ENCODE peak calls at places on chromosomes 12 and 14, in six cellular contexts. One of them, this sample, is unnamed.
A peak's percentile ranks its signal among the peaks of the same experiment; 100 is the strongest.

GRCh38 chr14:52032196-52032865 is 36.5 kb downstream of the NID2 start:
- DNase-seq in effector CD8-positive, alpha-beta T cell: no peak
- DNase-seq in stimulated activated CD8-positive, alpha-beta memory T cell treated with anti-CD3 and anti-CD28 coated beads, Interleukin-4, amount 100 ng/mL, for 48 hours: no peak
- DNase-seq in cerebellum: no peak
- DNase-seq in AG08395: peak; percentile 46
- DNase-seq in GM20000: no peak
- DNase-seq in this sample: no peak

GRCh38 chr12:87670448-87670847 is 358.8 kb downstream of the C12orf50 start:
- DNase-seq in effector CD8-positive, alpha-beta T cell: no peak
- DNase-seq in stimulated activated CD8-positive, alpha-beta memory T cell treated with anti-CD3 and anti-CD28 coated beads, Interleukin-4, amount 100 ng/mL, for 48 hours: no peak
- DNase-seq in cerebellum: no peak
- DNase-seq in AG08395: no peak
- DNase-seq in GM20000: no peak
- DNase-seq in this sample: no peak

GRCh38 chr14:67881225-67881624 is 61.6 kb downstream of the RAD51B start:
- DNase-seq in effector CD8-positive, alpha-beta T cell: no peak
- DNase-seq in stimulated activated CD8-positive, alpha-beta memory T cell treated with anti-CD3 and anti-CD28 coated beads, Interleukin-4, amount 100 ng/mL, for 48 hours: no peak
- DNase-seq in cerebellum: no peak
- DNase-seq in AG08395: no peak
- DNase-seq in GM20000: peak; percentile 51
- DNase-seq in this sample: no peak

GRCh38 chr12:100473716-100474150 is at the start of gene NR1H4:
- DNase-seq in effector CD8-positive, alpha-beta T cell: no peak
- DNase-seq in stimulated activated CD8-positive, alpha-beta memory T cell treated with anti-CD3 and anti-CD28 coated beads, Interleukin-4, amount 100 ng/mL, for 48 hours: no peak
- DNase-seq in cerebellum: no peak
- DNase-seq in AG08395: peak; percentile 4
- DNase-seq in GM20000: no peak
- DNase-seq in this sample: no peak

GRCh38 chr12:5954661-5955060 is 9.6 kb upstream of the ANO2 start:
- DNase-seq in effector CD8-positive, alpha-beta T cell: no peak
- DNase-seq in stimulated activated CD8-positive, alpha-beta memory T cell treated with anti-CD3 and anti-CD28 coated beads, Interleukin-4, amount 100 ng/mL, for 48 hours: no peak
- DNase-seq in cerebellum: no peak
- DNase-seq in AG08395: no peak
- DNase-seq in GM20000: no peak
- DNase-seq in this sample: no peak

GRCh38 chr12:98485792-98486347 is 29.5 kb upstream of the TMPO start:
- DNase-seq in effector CD8-positive, alpha-beta T cell: no peak
- DNase-seq in stimulated activated CD8-positive, alpha-beta memory T cell treated with anti-CD3 and anti-CD28 coated beads, Interleukin-4, amount 100 ng/mL, for 48 hours: no peak
- DNase-seq in cerebellum: no peak
- DNase-seq in AG08395: no peak
- DNase-seq in GM20000: no peak
- DNase-seq in this sample: no peak

GRCh38 chr14:59148334-59148900 is 40.0 kb upstream of the DAAM1 start:
- DNase-seq in effector CD8-positive, alpha-beta T cell: no peak
- DNase-seq in stimulated activated CD8-positive, alpha-beta memory T cell treated with anti-CD3 and anti-CD28 coated beads, Interleukin-4, amount 100 ng/mL, for 48 hours: no peak
- DNase-seq in cerebellum: no peak
- DNase-seq in AG08395: no peak
- DNase-seq in GM20000: peak; percentile 11
- DNase-seq in this sample: no peak

GRCh38 chr12:18411453-18411852 is 150.1 kb downstream of the PIK3C2G start:
- DNase-seq in effector CD8-positive, alpha-beta T cell: no peak
- DNase-seq in stimulated activated CD8-positive, alpha-beta memory T cell treated with anti-CD3 and anti-CD28 coated beads, Interleukin-4, amount 100 ng/mL, for 48 hours: no peak
- DNase-seq in cerebellum: no peak
- DNase-seq in AG08395: no peak
- DNase-seq in GM20000: no peak
- DNase-seq in this sample: no peak

GRCh38 chr12:78447373-78447772 is 417.2 kb upstream of the SYT1 start:
- DNase-seq in effector CD8-positive, alpha-beta T cell: no peak
- DNase-seq in stimulated activated CD8-positive, alpha-beta memory T cell treated with anti-CD3 and anti-CD28 coated beads, Interleukin-4, amount 100 ng/mL, for 48 hours: no peak
- DNase-seq in cerebellum: no peak
- DNase-seq in AG08395: no peak
- DNase-seq in GM20000: no peak
- DNase-seq in this sample: no peak

GRCh38 chr14:89282191-89282590 is 134.8 kb downstream of the FOXN3 start:
- DNase-seq in effector CD8-positive, alpha-beta T cell: no peak
- DNase-seq in stimulated activated CD8-positive, alpha-beta memory T cell treated with anti-CD3 and anti-CD28 coated beads, Interleukin-4, amount 100 ng/mL, for 48 hours: no peak
- DNase-seq in cerebellum: peak; percentile 36
- DNase-seq in AG08395: no peak
- DNase-seq in GM20000: no peak
- DNase-seq in this sample: no peak

GRCh38 chr12:6201199-6201608 is 1.0 kb downstream of the CD9 start:
- DNase-seq in effector CD8-positive, alpha-beta T cell: no peak
- DNase-seq in stimulated activated CD8-positive, alpha-beta memory T cell treated with anti-CD3 and anti-CD28 coated beads, Interleukin-4, amount 100 ng/mL, for 48 hours: no peak
- DNase-seq in cerebellum: no peak
- DNase-seq in AG08395: no peak
- DNase-seq in GM20000: no peak
- DNase-seq in this sample: no peak

GRCh38 chr14:102469261-102469660 is 40.3 kb downstream of the ANKRD9 start:
- DNase-seq in effector CD8-positive, alpha-beta T cell: no peak
- DNase-seq in stimulated activated CD8-positive, alpha-beta memory T cell treated with anti-CD3 and anti-CD28 coated beads, Interleukin-4, amount 100 ng/mL, for 48 hours: no peak
- DNase-seq in cerebellum: no peak
- DNase-seq in AG08395: no peak
- DNase-seq in GM20000: no peak
- DNase-seq in this sample: no peak

GRCh38 chr14:105883066-105884005 is 357.0 kb downstream of the TMEM121 start:
- DNase-seq in effector CD8-positive, alpha-beta T cell: no peak
- DNase-seq in stimulated activated CD8-positive, alpha-beta memory T cell treated with anti-CD3 and anti-CD28 coated beads, Interleukin-4, amount 100 ng/mL, for 48 hours: peak; percentile 13
- DNase-seq in cerebellum: no peak
- DNase-seq in AG08395: no peak
- DNase-seq in GM20000: no peak
- DNase-seq in this sample: no peak

GRCh38 chr12:49664591-49665146 is 41.3 kb downstream of the PRPF40B start:
- DNase-seq in effector CD8-positive, alpha-beta T cell: no peak
- DNase-seq in stimulated activated CD8-positive, alpha-beta memory T cell treated with anti-CD3 and anti-CD28 coated beads, Interleukin-4, amount 100 ng/mL, for 48 hours: no peak
- DNase-seq in cerebellum: no peak
- DNase-seq in AG08395: no peak
- DNase-seq in GM20000: peak; percentile 67
- DNase-seq in this sample: no peak

GRCh38 chr12:52057958-52058576 is 6.8 kb downstream of the NR4A1 start:
- DNase-seq in effector CD8-positive, alpha-beta T cell: no peak
- DNase-seq in stimulated activated CD8-positive, alpha-beta memory T cell treated with anti-CD3 and anti-CD28 coated beads, Interleukin-4, amount 100 ng/mL, for 48 hours: no peak
- DNase-seq in cerebellum: no peak
- DNase-seq in AG08395: no peak
- DNase-seq in GM20000: no peak
- DNase-seq in this sample: no peak

GRCh38 chr12:28550757-28551381 is 360.6 kb downstream of the CCDC91 start:
- DNase-seq in effector CD8-positive, alpha-beta T cell: no peak
- DNase-seq in stimulated activated CD8-positive, alpha-beta memory T cell treated with anti-CD3 and anti-CD28 coated beads, Interleukin-4, amount 100 ng/mL, for 48 hours: no peak
- DNase-seq in cerebellum: no peak
- DNase-seq in AG08395: peak; percentile 77
- DNase-seq in GM20000: no peak
- DNase-seq in this sample: no peak

GRCh38 chr14:26841361-26841760 is 243.5 kb upstream of the NOVA1 start:
- DNase-seq in effector CD8-positive, alpha-beta T cell: no peak
- DNase-seq in stimulated activated CD8-positive, alpha-beta memory T cell treated with anti-CD3 and anti-CD28 coated beads, Interleukin-4, amount 100 ng/mL, for 48 hours: no peak
- DNase-seq in cerebellum: no peak
- DNase-seq in AG08395: no peak
- DNase-seq in GM20000: no peak
- DNase-seq in this sample: no peak

GRCh38 chr12:54175130-54175963 is 13.4 kb downstream of the SMUG1 start:
- DNase-seq in effector CD8-positive, alpha-beta T cell: no peak
- DNase-seq in stimulated activated CD8-positive, alpha-beta memory T cell treated with anti-CD3 and anti-CD28 coated beads, Interleukin-4, amount 100 ng/mL, for 48 hours: no peak
- DNase-seq in cerebellum: no peak
- DNase-seq in AG08395: no peak
- DNase-seq in GM20000: peak; percentile 77
- DNase-seq in this sample: no peak